ENCODE peak calls at places on chromosomes 13 and 19, in five cellular contexts. One of them, this sample, is unnamed.
A peak's percentile ranks its signal among the peaks of the same experiment; 100 is the strongest.

GRCh38 chr13:82010780-82011179 is 1669.9 kb upstream of the SPRY2 start:
- DNase-seq in K562: no peak
- DNase-seq in GM12878: no peak
- DNase-seq in SK-N-SH: no peak
- DNase-seq in A549: no peak
- DNase-seq in this sample: no peak

GRCh38 chr19:10173527-10173926 is 21.2 kb downstream of the DNMT1 start:
- DNase-seq in A549: peak; percentile 37
- DNase-seq in K562: no peak
- DNase-seq in GM12878: no peak
- DNase-seq in SK-N-SH: no peak
- DNase-seq in this sample: peak; percentile 50

GRCh38 chr13:97136418-97136817 is 85.7 kb upstream of the MBNL2 start:
- DNase-seq in GM12878: no peak
- DNase-seq in K562: no peak
- DNase-seq in SK-N-SH: no peak
- DNase-seq in A549: no peak
- DNase-seq in this sample: no peak

GRCh38 chr13:65292488-65292901 is 1937.6 kb downstream of the PCDH9 start:
- DNase-seq in K562: no peak
- DNase-seq in A549: peak; percentile 29
- DNase-seq in GM12878: no peak
- DNase-seq in SK-N-SH: peak; percentile 46
- DNase-seq in this sample: peak; percentile 86

GRCh38 chr19:40745402-40745780 is 4.9 kb downstream of the ACTMAP start:
- DNase-seq in GM12878: no peak
- DNase-seq in A549: no peak
- DNase-seq in SK-N-SH: no peak
- DNase-seq in K562: no peak
- DNase-seq in this sample: peak; percentile 63

GRCh38 chr19:49932731-49933131 is 3.4 kb upstream of the NUP62 start:
- DNase-seq in SK-N-SH: no peak
- DNase-seq in GM12878: no peak
- DNase-seq in K562: no peak
- DNase-seq in A549: no peak
- DNase-seq in this sample: no peak

GRCh38 chr19:49556412-49557398 is 23.7 kb downstream of the NOSIP start:
- DNase-seq in A549: no peak
- DNase-seq in SK-N-SH: no peak
- DNase-seq in K562: no peak
- DNase-seq in GM12878: no peak
- DNase-seq in this sample: no peak

GRCh38 chr13:85853161-85853894 is 54.1 kb upstream of the SLITRK6 start:
- DNase-seq in SK-N-SH: no peak
- DNase-seq in GM12878: no peak
- DNase-seq in A549: no peak
- DNase-seq in K562: no peak
- DNase-seq in this sample: no peak

GRCh38 chr13:100673376-100673830 is 1.2 kb downstream of the TMTC4 start:
- DNase-seq in K562: peak; percentile 16
- DNase-seq in SK-N-SH: peak; percentile 62
- DNase-seq in A549: no peak
- DNase-seq in GM12878: no peak
- DNase-seq in this sample: no peak

GRCh38 chr13:84439108-84439507 is 556.8 kb upstream of the SLITRK1 start:
- DNase-seq in K562: no peak
- DNase-seq in A549: no peak
- DNase-seq in GM12878: no peak
- DNase-seq in SK-N-SH: no peak
- DNase-seq in this sample: peak; percentile 58

GRCh38 chr13:102504002-102504401 is 92.8 kb upstream of the TPP2 start:
- DNase-seq in SK-N-SH: peak; percentile 40
- DNase-seq in A549: no peak
- DNase-seq in GM12878: no peak
- DNase-seq in K562: no peak
- DNase-seq in this sample: no peak

GRCh38 chr19:2324220-2324948 is 4.0 kb downstream of the LSM7 start:
- DNase-seq in K562: no peak
- DNase-seq in GM12878: no peak
- DNase-seq in A549: no peak
- DNase-seq in SK-N-SH: no peak
- DNase-seq in this sample: no peak

GRCh38 chr19:9995999-9996398 is 14.3 kb downstream of the COL5A3 start:
- DNase-seq in SK-N-SH: no peak
- DNase-seq in GM12878: no peak
- DNase-seq in A549: no peak
- DNase-seq in K562: no peak
- DNase-seq in this sample: peak; percentile 23

GRCh38 chr19:53898680-53899341 is 10.3 kb upstream of the CACNG7 start:
- DNase-seq in GM12878: no peak
- DNase-seq in K562: peak; percentile 64
- DNase-seq in A549: peak; percentile 69
- DNase-seq in SK-N-SH: peak; percentile 96
- DNase-seq in this sample: no peak

GRCh38 chr19:15292847-15293582 is 39.3 kb downstream of the BRD4 start:
- DNase-seq in GM12878: no peak
- DNase-seq in K562: no peak
- DNase-seq in A549: no peak
- DNase-seq in SK-N-SH: no peak
- DNase-seq in this sample: no peak

DNA sequence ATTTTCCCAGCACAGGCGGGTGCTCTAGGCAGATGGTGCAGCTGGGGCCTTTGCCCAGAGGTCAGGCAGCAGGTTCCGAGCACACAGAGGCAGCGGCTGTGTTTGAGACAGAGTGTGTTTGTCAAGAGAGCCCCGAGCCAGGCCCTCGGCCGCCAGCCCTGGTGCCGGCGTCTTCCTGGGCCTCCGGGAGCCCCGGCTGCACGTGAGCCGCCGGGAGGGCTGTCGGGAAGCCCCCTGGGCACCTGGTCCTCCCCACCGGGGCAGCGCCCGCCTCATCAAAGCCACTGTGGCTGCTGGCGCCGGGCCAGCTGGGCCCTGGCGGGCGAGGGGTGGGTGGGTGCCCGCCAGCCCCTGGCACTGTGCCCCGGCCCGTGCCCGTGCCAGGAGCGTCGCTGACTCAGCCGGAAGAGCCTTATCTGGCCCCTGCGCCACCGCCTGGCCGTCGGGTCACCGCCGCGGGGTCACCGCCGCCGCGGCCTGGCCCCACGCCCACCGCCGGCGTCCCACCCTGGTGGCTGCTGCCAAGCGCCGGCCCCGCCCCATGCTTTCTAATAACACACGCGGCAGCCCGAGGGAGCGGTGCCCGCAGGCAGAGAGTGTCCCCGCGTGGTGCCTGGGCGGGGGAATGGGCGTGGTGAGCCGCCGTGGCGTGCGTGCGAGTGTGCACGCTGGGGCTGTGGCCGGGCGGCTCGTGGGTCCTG is 14.9 kb downstream of the ARID3A start:
- DNase-seq in GM12878: no peak
- DNase-seq in A549: peak; percentile 68
- DNase-seq in SK-N-SH: peak; percentile 93
- DNase-seq in K562: no peak
- DNase-seq in this sample: peak; percentile 57
- TF ChIP-seq RCOR1 in GM12878: no peak
- TF ChIP-seq RCOR1 in A549: no peak
- TF ChIP-seq RCOR1 in SK-N-SH: no peak
- TF ChIP-seq RCOR1 in K562: no peak
- TF ChIP-seq RCOR1 in this sample: no peak

GRCh38 chr13:93338906-93339305 is 112.3 kb downstream of the GPC6 start:
- DNase-seq in A549: no peak
- DNase-seq in K562: no peak
- DNase-seq in GM12878: no peak
- DNase-seq in SK-N-SH: no peak
- DNase-seq in this sample: peak; percentile 49

GRCh38 chr13:93338030-93338429 is 111.4 kb downstream of the GPC6 start:
- DNase-seq in GM12878: no peak
- DNase-seq in A549: no peak
- DNase-seq in SK-N-SH: no peak
- DNase-seq in K562: no peak
- DNase-seq in this sample: no peak

GRCh38 chr13:93336733-93337132 is 110.1 kb downstream of the GPC6 start:
- DNase-seq in A549: no peak
- DNase-seq in GM12878: no peak
- DNase-seq in K562: no peak
- DNase-seq in SK-N-SH: no peak
- DNase-seq in this sample: no peak

GRCh38 chr13:93341517-93341916 is 114.9 kb downstream of the GPC6 start:
- DNase-seq in GM12878: no peak
- DNase-seq in A549: no peak
- DNase-seq in K562: no peak
- DNase-seq in SK-N-SH: no peak
- DNase-seq in this sample: no peak

GRCh38 chr13:93339550-93339949 is 112.9 kb downstream of the GPC6 start:
- DNase-seq in GM12878: no peak
- DNase-seq in SK-N-SH: no peak
- DNase-seq in A549: no peak
- DNase-seq in K562: no peak
- DNase-seq in this sample: no peak
- TF ChIP-seq RCOR1 in GM12878: no peak
- TF ChIP-seq RCOR1 in SK-N-SH: no peak
- TF ChIP-seq RCOR1 in A549: no peak
- TF ChIP-seq RCOR1 in K562: no peak
- TF ChIP-seq RCOR1 in this sample: no peak

GRCh38 chr13:27919934-27920676 is at the start of gene PDX1:
- DNase-seq in K562: peak; percentile 2
- DNase-seq in A549: no peak
- DNase-seq in GM12878: no peak
- DNase-seq in SK-N-SH: peak; percentile 70
- DNase-seq in this sample: no peak
- TF ChIP-seq RCOR1 in K562: no peak
- TF ChIP-seq RCOR1 in A549: no peak
- TF ChIP-seq RCOR1 in GM12878: no peak
- TF ChIP-seq RCOR1 in SK-N-SH: no peak
- TF ChIP-seq RCOR1 in this sample: no peak

GRCh38 chr13:93173656-93174055 is 53.0 kb upstream of the GPC6 start:
- DNase-seq in GM12878: no peak
- DNase-seq in SK-N-SH: no peak
- DNase-seq in K562: no peak
- DNase-seq in A549: no peak
- DNase-seq in this sample: peak; percentile 4

GRCh38 chr13:93169980-93170379 is 56.6 kb upstream of the GPC6 start:
- DNase-seq in A549: peak; percentile 40
- DNase-seq in K562: no peak
- DNase-seq in SK-N-SH: no peak
- DNase-seq in GM12878: no peak
- DNase-seq in this sample: peak; percentile 97

GRCh38 chr13:93174260-93174659 is 52.3 kb upstream of the GPC6 start:
- DNase-seq in GM12878: no peak
- DNase-seq in A549: no peak
- DNase-seq in SK-N-SH: no peak
- DNase-seq in K562: no peak
- DNase-seq in this sample: no peak

DNA sequence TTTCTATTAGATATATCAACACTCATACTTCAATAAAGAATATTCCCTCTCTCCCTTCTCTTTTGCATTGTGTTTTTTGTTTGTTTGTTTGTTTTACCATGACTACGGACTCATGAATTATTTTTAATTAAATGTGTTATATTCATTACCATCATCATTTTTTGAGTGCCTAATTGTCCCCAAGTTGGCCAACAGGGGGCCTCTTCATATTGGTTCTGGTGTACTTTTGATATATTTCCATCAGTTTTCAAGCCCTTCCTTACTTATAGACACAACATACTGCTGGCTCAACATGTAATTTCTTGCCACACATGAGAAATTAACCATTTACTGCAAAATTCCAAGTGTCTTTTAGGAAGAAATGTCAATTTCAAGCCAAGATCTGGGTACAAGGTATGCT is 54.5 kb upstream of the GPC6 start:
- DNase-seq in GM12878: no peak
- DNase-seq in K562: no peak
- DNase-seq in SK-N-SH: no peak
- DNase-seq in A549: no peak
- DNase-seq in this sample: no peak
- TF ChIP-seq RCOR1 in GM12878: no peak
- TF ChIP-seq RCOR1 in K562: no peak
- TF ChIP-seq RCOR1 in SK-N-SH: no peak
- TF ChIP-seq RCOR1 in A549: no peak
- TF ChIP-seq RCOR1 in this sample: no peak

DNA sequence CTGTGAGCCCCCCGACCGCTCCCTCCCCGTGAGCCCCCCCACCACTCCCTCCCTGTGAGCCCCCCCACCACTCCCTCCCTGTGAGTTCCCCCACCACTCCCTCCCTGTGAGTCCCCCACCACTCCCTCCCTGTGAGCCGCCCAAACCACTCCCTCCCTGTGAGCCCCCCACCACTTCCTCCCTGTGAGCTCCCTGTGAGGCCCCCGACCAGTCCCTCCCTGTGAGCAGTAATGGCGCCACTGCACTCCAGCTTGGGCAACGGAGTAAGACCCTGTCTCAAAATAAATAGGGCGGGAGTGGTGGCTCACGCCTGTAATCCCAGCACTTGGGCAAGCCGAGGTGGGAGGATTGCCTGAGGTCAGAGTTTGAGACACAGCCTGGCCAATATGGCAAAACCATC is 9.9 kb downstream of the ABCA7 start:
- DNase-seq in K562: no peak
- DNase-seq in A549: no peak
- DNase-seq in GM12878: no peak
- DNase-seq in SK-N-SH: no peak
- DNase-seq in this sample: no peak
- TF ChIP-seq RCOR1 in K562: no peak
- TF ChIP-seq RCOR1 in A549: no peak
- TF ChIP-seq RCOR1 in GM12878: no peak
- TF ChIP-seq RCOR1 in SK-N-SH: no peak
- TF ChIP-seq RCOR1 in this sample: no peak

GRCh38 chr19:31783592-31783991 is 434.4 kb upstream of the TSHZ3 start:
- DNase-seq in A549: no peak
- DNase-seq in GM12878: no peak
- DNase-seq in SK-N-SH: no peak
- DNase-seq in K562: no peak
- DNase-seq in this sample: no peak
- TF ChIP-seq RCOR1 in A549: no peak
- TF ChIP-seq RCOR1 in GM12878: no peak
- TF ChIP-seq RCOR1 in SK-N-SH: no peak
- TF ChIP-seq RCOR1 in K562: no peak
- TF ChIP-seq RCOR1 in this sample: no peak